ENCODE peak calls at places on chromosomes 7 and 10, in seven cellular contexts. M is heart right ventricle; P is esophagus muscularis mucosa; Q is HCT116; C is A549; I is CD4-positive, alpha-beta memory T cell; X is CD4-positive, CD25-positive, alpha-beta regulatory T cell. Y is an unnamed sample.

GRCh38 chr10:19416164-19416563 is 367.6 kb downstream of the MALRD1 start:
- DNase-seq in M (no peak), P (no peak), Q (no peak), C (no peak), I (no peak), X (no peak), Y (no peak)

GRCh38 chr7:27662490-27663205 is at the start of gene HIBADH:
- DNase-seq in M (peak; percentile 99), P (peak; percentile 100), Q (peak; percentile 99), C (peak; percentile 99), I (peak; percentile 98), X (peak; percentile 94), Y (peak; percentile 98)

GRCh38 chr7:29274156-29275017 is 79.8 kb downstream of the CHN2 start:
- DNase-seq in M (no peak), P (no peak), Q (no peak), C (no peak), I (no peak), X (no peak), Y (no peak)

GRCh38 chr7:138292951-138293350 is 167.1 kb upstream of the TRIM24 start:
- DNase-seq in M (no peak), P (no peak), Q (no peak), C (no peak), I (no peak), X (no peak), Y (no peak)

GRCh38 chr10:91307489-91307888 is 87.0 kb downstream of the PCGF5 start:
- DNase-seq in M (no peak), P (no peak), Q (no peak), C (no peak), I (no peak), X (no peak), Y (no peak)

GRCh38 chr7:42972703-42973500 is 40.7 kb downstream of the MRPL32 start:
- DNase-seq in M (peak; percentile 37), P (no peak), Q (no peak), C (peak; percentile 48), I (no peak), X (no peak), Y (no peak)

GRCh38 chr10:44238212-44238611 is 146.7 kb downstream of the CXCL12 start:
- DNase-seq in M (no peak), P (peak; percentile 70), Q (no peak), C (no peak), I (no peak), X (no peak), Y (no peak)

GRCh38 chr7:36188266-36188665 is 35.2 kb downstream of the EEPD1 start:
- DNase-seq in M (no peak), P (no peak), Q (no peak), C (no peak), I (no peak), X (no peak), Y (no peak)

GRCh38 chr10:69459893-69460575 is 8.8 kb downstream of the TSPAN15 start:
- DNase-seq in M (no peak), P (no peak), Q (no peak), C (no peak), I (no peak), X (no peak), Y (no peak)

GRCh38 chr10:79333513-79333912 is 13.8 kb upstream of the PPIF start:
- DNase-seq in M (no peak), P (no peak), Q (no peak), C (no peak), I (no peak), X (no peak), Y (no peak)

GRCh38 chr7:98200364-98200763 is 10.9 kb upstream of the BHLHA15 start:
- DNase-seq in M (no peak), P (no peak), Q (no peak), C (no peak), I (no peak), X (no peak), Y (no peak)

GRCh38 chr7:16564909-16565426 is 38.3 kb downstream of the LRRC72 start:
- DNase-seq in M (no peak), P (no peak), Q (peak; percentile 66), C (peak; percentile 59), I (peak; percentile 43), X (no peak), Y (no peak)

DNA sequence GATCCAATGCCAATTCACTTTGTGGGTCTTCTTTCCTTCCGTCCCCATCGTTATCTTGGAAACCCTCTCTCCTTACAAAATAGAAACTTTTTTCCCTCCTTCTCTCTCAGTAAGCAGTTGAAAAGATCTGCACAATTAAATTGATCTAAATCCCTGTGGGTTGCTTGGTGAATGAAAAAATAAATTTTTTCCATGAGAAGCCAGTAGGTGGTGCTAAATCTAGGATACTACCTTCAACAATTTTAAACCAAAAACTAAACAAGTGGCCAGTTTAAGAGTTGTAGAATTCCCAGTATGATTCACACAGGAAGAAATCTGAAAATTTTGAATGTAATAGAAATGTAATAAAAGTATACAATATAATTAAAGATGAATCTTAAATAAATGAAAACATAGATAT is 990.3 kb upstream of the ZNF722 start:
- DNase-seq in M (no peak), P (no peak), Q (no peak), C (no peak), I (no peak), X (no peak), Y (no peak)
- H3K9me3 ChIP-seq in M (no peaks in the 10 kb centered on the region), P (no peaks in the 10 kb centered on the region), Q (no peaks in the 10 kb centered on the region), C (peaks cover 13% of the 10 kb centered on the region), I (no peaks in the 10 kb centered on the region), X (peaks cover 6% of the 10 kb centered on the region), Y (no peaks in the 10 kb centered on the region)

GRCh38 chr7:81776972-81777371 is 7.1 kb upstream of the HGF start:
- DNase-seq in M (no peak), P (no peak), Q (peak; percentile 8), C (no peak), I (no peak), X (no peak), Y (no peak)
- H3K27ac ChIP-seq in M (no peak overlapping the region), P (no peak overlapping the region), Q (no peak overlapping the region), C (no peak overlapping the region), I (no peak overlapping the region), X (no peak overlapping the region), Y (no peak overlapping the region)

GRCh38 chr7:134431805-134432204 is 27.1 kb downstream of the AKR1B1 start:
- DNase-seq in M (no peak), P (no peak), Q (no peak), C (no peak), I (no peak), X (no peak), Y (no peak)
- H3K4me3 ChIP-seq in M (peak overlapping the region; percentile 32), P (peak overlapping the region; percentile 53), Q (peak overlapping the region; percentile 48), C (peak overlapping the region; percentile 46), I (no peak overlapping the region), X (peak overlapping the region; percentile 70), Y (no peak overlapping the region)

GRCh38 chr7:17863815-17864159 is 76.5 kb downstream of the SNX13 start:
- DNase-seq in M (no peak), P (no peak), Q (no peak), C (no peak), I (no peak), X (no peak), Y (no peak)
- H3K9me3 ChIP-seq in M (no peaks in the 10 kb centered on the region), P (no peaks in the 10 kb centered on the region), Q (no peaks in the 10 kb centered on the region), C (no peaks in the 10 kb centered on the region), I (no peaks in the 10 kb centered on the region), X (no peaks in the 10 kb centered on the region), Y (no peaks in the 10 kb centered on the region)

GRCh38 chr10:4082851-4083250 is 297.8 kb upstream of the KLF6 start:
- DNase-seq in M (no peak), P (no peak), Q (no peak), C (no peak), I (no peak), X (no peak), Y (no peak)
- H3K27ac ChIP-seq in M (peak overlapping the region; percentile 87), P (peak overlapping the region; percentile 57), Q (no peak overlapping the region), C (no peak overlapping the region), I (no peak overlapping the region), X (no peak overlapping the region), Y (no peak overlapping the region)

DNA sequence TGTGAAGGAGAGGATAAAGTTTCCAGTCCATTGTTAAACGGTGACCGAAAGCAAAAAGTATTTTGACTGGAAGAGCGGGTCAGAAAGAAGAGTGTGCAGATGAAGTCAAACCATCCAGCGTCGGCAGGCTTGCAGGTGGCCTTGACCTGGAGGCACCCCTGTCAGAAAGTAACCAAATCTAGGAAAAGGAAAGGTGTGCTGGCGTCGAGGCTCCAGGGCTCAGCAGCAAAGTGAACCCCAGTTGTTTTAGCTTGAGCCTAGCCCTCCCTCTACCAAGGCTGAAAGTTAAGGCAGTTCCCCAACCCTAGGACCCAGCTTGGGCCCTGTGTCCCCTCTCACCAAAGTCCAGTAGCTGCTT is 512 bp downstream of the PDK4 start:
- DNase-seq in M (no peak), P (no peak), Q (no peak), C (peak; percentile 12), I (no peak), X (no peak), Y (no peak)
- H3K4me3 ChIP-seq in M (peak overlapping the region; percentile 76), P (peak overlapping the region; percentile 80), Q (peak overlapping the region; percentile 64), C (peak overlapping the region; percentile 56), I (no peak overlapping the region), X (no peak overlapping the region), Y (no peak overlapping the region)

Y was measured in CD8-positive, alpha-beta memory T cell.